ENCODE peak calls at places on chromosomes 4 and X, in five cellular contexts. N, M, D, F and B are unnamed samples.

GRCh38 chr4:188383180-188383579 is 243.9 kb downstream of the TRIML1 start:
- DNase-seq in D (no peak), F (no peak), M (no peak), N (no peak), B (no peak)

GRCh38 chr4:1211371-1211770 is 37.6 kb downstream of the CTBP1 start:
- DNase-seq in D (no peak), F (peak; percentile 7), N (no peak), M (no peak), B (no peak)

GRCh38 chr4:3122081-3122563 is 47.6 kb downstream of the HTT start:
- DNase-seq in N (no peak), D (peak; percentile 34), M (no peak), F (no peak), B (no peak)

GRCh38 chr4:138666366-138666765 is 349.2 kb upstream of the NOCT start:
- DNase-seq in D (no peak), M (no peak), F (no peak), N (no peak), B (no peak)

GRCh38 chrX:118807151-118808017 is 16.2 kb upstream of the ZCCHC12 start:
- DNase-seq in F (peak; percentile 42), M (no peak), D (peak; percentile 64), N (peak; percentile 34), B (peak; percentile 47)

GRCh38 chr4:176778063-176778462 is 14.7 kb downstream of the VEGFC start:
- DNase-seq in M (no peak), D (no peak), N (no peak), F (no peak), B (no peak)

GRCh38 chr4:98778206-98778605 is 119.8 kb upstream of the TSPAN5 start:
- DNase-seq in D (peak; percentile 60), F (no peak), M (no peak), N (peak; percentile 89), B (no peak)

GRCh38 chr4:177079327-177079726 is 230.3 kb upstream of the NEIL3 start:
- DNase-seq in N (no peak), D (no peak), M (no peak), F (no peak), B (no peak)

GRCh38 chr4:22515145-22515887 is 550 bp downstream of the ADGRA3 start:
- DNase-seq in F (peak; percentile 82), N (peak; percentile 83), M (peak; percentile 59), D (peak; percentile 69), B (peak; percentile 78)

GRCh38 chrX:31497086-31497485 is 425.2 kb upstream of the FTHL17 start:
- DNase-seq in N (no peak), M (no peak), F (no peak), D (no peak), B (no peak)

GRCh38 chrX:134172588-134173259 is 64.3 kb upstream of the CCDC160 start:
- DNase-seq in M (no peak), N (peak; percentile 11), D (peak; percentile 42), F (peak; percentile 14), B (peak; percentile 21)

GRCh38 chrX:16869393-16870094 is 618 bp downstream of the RBBP7 start:
- DNase-seq in F (no peak), N (peak; percentile 22), D (peak; percentile 35), M (no peak), B (peak; percentile 19)